ENCODE peak calls at places on chromosomes 13 and 19, in five cellular contexts. O is GM12878, K is retinal pigment epithelial cell, M is Caco-2, J is astrocyte of the spinal cord. C is an unnamed sample.

GRCh38 chr13:25114220-25114619 is 18.3 kb downstream of the PABPC3 start:
- DNase-seq in O (peak; percentile 56), K (peak; percentile 30), M (peak; percentile 80), J (peak; percentile 76), C (peak; percentile 89)

GRCh38 chr19:30684613-30685012 is 312.4 kb downstream of the ZNF536 start:
- DNase-seq in O (no peak), K (no peak), M (no peak), J (no peak), C (no peak)

GRCh38 chr19:49833594-49833993 is 15.5 kb downstream of the MED25 start:
- DNase-seq in O (no peak), K (no peak), M (no peak), J (no peak), C (no peak)

GRCh38 chr19:16111909-16112752 is 442 bp downstream of the RAB8A start:
- DNase-seq in O (no peak), K (no peak), M (no peak), J (no peak), C (no peak)

GRCh38 chr13:24281188-24282008 is 28.0 kb upstream of the C1QTNF9 start:
- DNase-seq in O (no peak), K (no peak), M (no peak), J (no peak), C (no peak)

GRCh38 chr13:48505597-48506091 is 27.2 kb downstream of the RCBTB2 start:
- DNase-seq in O (peak; percentile 93), K (no peak), M (no peak), J (no peak), C (peak; percentile 6)

GRCh38 chr19:13881692-13882418 is 4.9 kb downstream of the NANOS3 start:
- DNase-seq in O (no peak), K (no peak), M (no peak), J (no peak), C (no peak)

GRCh38 chr13:113393226-113393571 is 29.3 kb upstream of the GRTP1 start:
- DNase-seq in O (no peak), K (no peak), M (no peak), J (no peak), C (no peak)

GRCh38 chr13:75670496-75670895 is 34.4 kb downstream of the LMO7 start:
- DNase-seq in O (no peak), K (no peak), M (no peak), J (no peak), C (peak; percentile 53)

GRCh38 chr19:12873891-12874745 is 7.1 kb downstream of the DNASE2 start:
- DNase-seq in O (no peak), K (no peak), M (no peak), J (no peak), C (no peak)

GRCh38 chr13:98182153-98182552 is 5.1 kb upstream of the RNF113B start:
- DNase-seq in O (no peak), K (no peak), M (no peak), J (no peak), C (no peak)

GRCh38 chr13:21668665-21669599 is 1.9 kb upstream of the FGF9 start:
- DNase-seq in O (no peak), K (no peak), M (no peak), J (peak; percentile 33), C (peak; percentile 30)

GRCh38 chr13:95677564-95678386 is 836 bp downstream of the DNAJC3 start:
- DNase-seq in O (no peak), K (no peak), M (no peak), J (peak; percentile 38), C (peak; percentile 32)

GRCh38 chr19:40130013-40130412 is 39.3 kb upstream of the ZNF780A start:
- DNase-seq in O (no peak), K (no peak), M (no peak), J (no peak), C (no peak)

GRCh38 chr13:111577429-111577828 is 257.0 kb downstream of the TEX29 start:
- DNase-seq in O (no peak), K (no peak), M (no peak), J (no peak), C (no peak)

GRCh38 chr13:91302070-91302469 is 45.4 kb upstream of the MIR17HG start:
- DNase-seq in O (no peak), K (no peak), M (no peak), J (no peak), C (no peak)

GRCh38 chr19:7337380-7338194 is 11.2 kb upstream of the ARHGEF18 start:
- DNase-seq in O (peak; percentile 99), K (no peak), M (peak; percentile 23), J (no peak), C (no peak)

GRCh38 chr13:112711528-112712265 is 21.9 kb downstream of the ATP11A start:
- DNase-seq in O (no peak), K (peak; percentile 97), M (peak; percentile 94), J (peak; percentile 90), C (peak; percentile 97)

GRCh38 chr13:95317037-95317989 is 16.1 kb upstream of the ABCC4 start:
- DNase-seq in O (no peak), K (no peak), M (no peak), J (peak; percentile 33), C (no peak)

GRCh38 chr13:77409412-77409811 is 82.5 kb upstream of the MYCBP2 start:
- DNase-seq in O (no peak), K (no peak), M (no peak), J (no peak), C (no peak)

GRCh38 chr19:4064551-4065260 is 2.0 kb downstream of the ZBTB7A start:
- DNase-seq in O (no peak), K (no peak), M (no peak), J (peak; percentile 35), C (no peak)

GRCh38 chr13:41974262-41974900 is 13.5 kb upstream of the VWA8 start:
- DNase-seq in O (no peak), K (no peak), M (no peak), J (no peak), C (peak; percentile 92)

GRCh38 chr19:1812426-1813196 is 535 bp upstream of the ATP8B3 start:
- DNase-seq in O (peak; percentile 82), K (peak; percentile 80), M (peak; percentile 94), J (peak; percentile 95), C (peak; percentile 96)

GRCh38 chr19:1811942-1812425 is at the start of gene ATP8B3:
- DNase-seq in O (no peak), K (no peak), M (no peak), J (no peak), C (no peak)

GRCh38 chr19:1811472-1811894 is 593 bp downstream of the ATP8B3 start:
- DNase-seq in O (no peak), K (no peak), M (no peak), J (peak; percentile 50), C (peak; percentile 90)

GRCh38 chr19:1809663-1810062 is 2.4 kb downstream of the ATP8B3 start:
- DNase-seq in O (no peak), K (no peak), M (no peak), J (no peak), C (no peak)

GRCh38 chr19:1810439-1811160 is 1.5 kb downstream of the ATP8B3 start:
- DNase-seq in O (no peak), K (no peak), M (no peak), J (no peak), C (no peak)
- H3K4me3 ChIP-seq in O (no peak overlapping the region), K (no peak overlapping the region), M (no peak overlapping the region), J (no peak overlapping the region), C (no peak overlapping the region)

GRCh38 chr19:41166888-41167804 is 25.9 kb upstream of the CYP2S1 start:
- DNase-seq in O (no peak), K (no peak), M (peak; percentile 86), J (no peak), C (no peak)

GRCh38 chr19:41159861-41160260 is 33.2 kb upstream of the CYP2S1 start:
- DNase-seq in O (no peak), K (no peak), M (no peak), J (no peak), C (no peak)

GRCh38 chr19:41156207-41156606 is 36.8 kb upstream of the CYP2S1 start:
- DNase-seq in O (no peak), K (no peak), M (no peak), J (no peak), C (peak; percentile 23)

DNA sequence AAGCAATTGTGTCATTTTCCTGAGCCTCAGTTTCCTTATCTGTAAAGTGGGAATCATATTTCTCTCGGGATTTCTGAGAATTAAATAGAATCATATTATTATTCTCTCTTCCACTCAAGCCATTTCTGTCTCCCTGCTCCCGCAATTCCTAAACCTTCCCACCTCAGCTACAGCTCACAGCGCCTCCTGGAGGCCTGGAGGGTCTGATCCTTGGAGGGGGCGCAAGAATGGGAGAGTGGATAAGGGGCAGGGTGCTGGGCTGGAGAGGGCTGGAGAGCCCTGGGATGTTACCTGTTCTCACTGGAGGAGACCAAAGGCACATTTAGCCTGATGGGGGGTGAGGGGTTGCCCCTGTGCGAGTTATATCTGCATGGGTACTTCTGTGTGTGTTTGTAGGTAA is 31.1 kb upstream of the CYP2S1 start:
- DNase-seq in O (no peak), K (no peak), M (no peak), J (no peak), C (no peak)
- TF ChIP-seq CTCF in O (no peak), K (peak; percentile 32), M (peak; percentile 24), J (peak; percentile 10), C (peak; percentile 18)

GRCh38 chr13:45861352-45861751 is 9.8 kb upstream of the SIAH3 start:
- DNase-seq in O (no peak), K (no peak), M (no peak), J (peak; percentile 53), C (no peak)
- H3K4me3 ChIP-seq in O (no peak overlapping the region), K (no peak overlapping the region), M (no peak overlapping the region), J (no peak overlapping the region), C (no peak overlapping the region)

GRCh38 chr19:42563352-42564210 is 31.1 kb downstream of the CEACAM8 start:
- DNase-seq in O (no peak), K (no peak), M (peak; percentile 60), J (peak; percentile 29), C (peak; percentile 61)
- TF ChIP-seq CTCF in O (peak; percentile 71), K (peak; percentile 79), M (peak; percentile 76), J (peak; percentile 73), C (peak; percentile 79)

GRCh38 chr19:1855040-1855827 is 7.0 kb upstream of the REXO1 start:
- DNase-seq in O (peak; percentile 59), K (peak; percentile 56), M (no peak), J (peak; percentile 86), C (peak; percentile 94)
- H3K4me3 ChIP-seq in O (peak overlapping the region; percentile 82), K (peak overlapping the region; percentile 35), M (no peak overlapping the region), J (peak overlapping the region; percentile 20), C (peak overlapping the region; percentile 36)

GRCh38 chr19:6110360-6110977 is at the start of gene RFX2:
- DNase-seq in O (peak; percentile 88), K (peak; percentile 94), M (peak; percentile 98), J (peak; percentile 99), C (peak; percentile 100)
- TF ChIP-seq CTCF in O (no peak), K (no peak), M (no peak), J (no peak), C (no peak)

GRCh38 chr13:88932950-88933349 is 1261.8 kb downstream of the SLITRK5 start:
- DNase-seq in O (no peak), K (no peak), M (no peak), J (no peak), C (no peak)
- H3K4me3 ChIP-seq in O (no peak overlapping the region), K (no peak overlapping the region), M (no peak overlapping the region), J (no peak overlapping the region), C (no peak overlapping the region)

DNA sequence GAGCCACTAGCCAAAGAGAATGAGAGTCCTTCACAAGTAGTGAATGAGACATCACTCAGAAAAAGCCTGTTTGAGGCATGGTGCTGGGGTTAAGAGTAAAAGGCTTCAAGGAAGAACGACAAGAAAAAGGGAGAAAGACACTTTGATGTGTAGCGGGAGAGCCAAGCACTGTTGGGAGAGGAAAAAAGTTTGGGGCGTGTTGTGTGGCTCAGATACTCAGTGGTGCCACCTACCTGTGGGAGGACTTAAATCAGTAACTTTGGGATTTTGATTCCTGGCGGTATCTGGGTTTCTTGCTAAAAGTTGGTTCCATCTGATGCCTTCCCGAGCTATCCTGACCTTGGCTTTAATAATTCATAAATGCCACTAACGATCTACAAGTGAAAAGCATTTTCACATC is 12.3 kb downstream of the ELSPBP1 start:
- DNase-seq in O (no peak), K (no peak), M (no peak), J (no peak), C (no peak)
- TF ChIP-seq CTCF in O (peak; percentile 13), K (no peak), M (peak; percentile 40), J (peak; percentile 8), C (peak; percentile 1)